ENCODE peak calls at places on chromosomes 11 and 22, in nine cellular contexts. B is RWPE1, I is fibroblast of lung, L is choroid plexus epithelial cell, T is nephron progenitor cell, R is AG09309, Z is Peyer's patch, F is fibroblast of mammary gland, M is NB4. U is an unnamed sample.

GRCh38 chr11:30458541-30458940 is 127.6 kb downstream of the MPPED2 start:
- DNase-seq in F (no peak), B (no peak), Z (no peak), T (no peak), M (no peak), L (no peak), R (no peak), I (no peak), U (no peak)

GRCh38 chr11:22807855-22808558 is 21.6 kb downstream of the SVIP start:
- DNase-seq in T (no peak), I (no peak), Z (no peak), M (no peak), F (no peak), L (peak), R (no peak), B (no peak), U (no peak)

GRCh38 chr22:26883393-26883792 is 226.0 kb downstream of the MIAT start:
- DNase-seq in Z (no peak), B (no peak), R (no peak), M (no peak), F (no peak), L (no peak), I (no peak), T (no peak), U (no peak)

GRCh38 chr22:37060801-37061610 is 9.5 kb downstream of the KCTD17 start:
- DNase-seq in B (no peak), Z (no peak), T (no peak), M (no peak), F (no peak), I (no peak), L (no peak), R (no peak), U (no peak)

GRCh38 chr22:44181033-44181911 is 547 bp downstream of the PARVG start:
- DNase-seq in R (no peak), I (peak), T (no peak), L (no peak), B (no peak), M (peak), F (no peak), Z (peak), U (peak)

GRCh38 chr11:63958013-63958412 is 16.4 kb upstream of the COX8A start:
- DNase-seq in L (no peak), I (no peak), T (no peak), M (no peak), B (no peak), F (no peak), Z (no peak), R (no peak), U (no peak)

GRCh38 chr11:122796128-122796717 is 42.1 kb upstream of the CRTAM start:
- DNase-seq in B (peak), Z (peak), T (peak), I (no peak), R (no peak), L (peak), M (peak), F (peak), U (peak)

GRCh38 chr11:69005183-69005630 is 7.8 kb downstream of the MRGPRF start:
- DNase-seq in L (no peak), F (no peak), Z (peak), R (no peak), B (no peak), M (no peak), I (no peak), T (no peak), U (no peak)

GRCh38 chr11:111941963-111942362 is 4.8 kb downstream of the DIXDC1 start:
- DNase-seq in R (no peak), L (no peak), I (no peak), Z (no peak), M (no peak), F (no peak), B (peak), T (no peak), U (no peak)

GRCh38 chr22:32660292-32660691 is 141.2 kb upstream of the TIMP3 start:
- DNase-seq in Z (peak), M (peak), L (peak), T (peak), I (peak), B (peak), F (peak), R (no peak), U (peak)

GRCh38 chr11:119157088-119157487 is 8.2 kb downstream of the ABCG4 start:
- DNase-seq in T (no peak), I (no peak), Z (no peak), R (no peak), B (no peak), M (peak), L (no peak), F (no peak), U (no peak)

GRCh38 chr22:35577799-35578659 is 37.4 kb downstream of the RASD2 start:
- DNase-seq in M (no peak), I (no peak), T (no peak), R (no peak), F (no peak), L (no peak), B (no peak), Z (no peak), U (no peak)

GRCh38 chr22:35835998-35836691 is 118.5 kb downstream of the APOL5 start:
- DNase-seq in I (peak), M (no peak), B (peak), L (peak), F (peak), Z (peak), R (peak), T (no peak), U (no peak)

GRCh38 chr11:12232819-12233601 is 122.6 kb downstream of the MICAL2 start:
- DNase-seq in T (no peak), F (peak), Z (no peak), L (peak), B (peak), M (no peak), R (peak), I (peak), U (no peak)

GRCh38 chr11:75815345-75815983 is 454 bp downstream of the UVRAG start:
- DNase-seq in T (peak), L (peak), Z (no peak), M (peak), I (peak), R (no peak), B (peak), F (peak), U (peak)

GRCh38 chr11:131934006-131934405 is 563.6 kb downstream of the NTM start:
- DNase-seq in M (no peak), I (no peak), Z (no peak), B (no peak), T (no peak), L (no peak), R (no peak), F (no peak), U (no peak)

GRCh38 chr11:73246303-73246702 is 25.8 kb upstream of the P2RY6 start:
- DNase-seq in F (no peak), Z (no peak), R (no peak), L (peak), I (no peak), T (no peak), M (no peak), B (no peak), U (no peak)

GRCh38 chr11:63375434-63375833 is 5.8 kb downstream of the SLC22A9 start:
- DNase-seq in Z (no peak), I (no peak), M (peak), F (no peak), L (no peak), R (no peak), T (no peak), B (no peak), U (no peak)

GRCh38 chr11:108117746-108118371 is 3.5 kb upstream of the ACAT1 start:
- DNase-seq in R (peak), Z (no peak), T (no peak), M (peak), B (peak), L (peak), F (peak), I (peak), U (no peak)

DNA sequence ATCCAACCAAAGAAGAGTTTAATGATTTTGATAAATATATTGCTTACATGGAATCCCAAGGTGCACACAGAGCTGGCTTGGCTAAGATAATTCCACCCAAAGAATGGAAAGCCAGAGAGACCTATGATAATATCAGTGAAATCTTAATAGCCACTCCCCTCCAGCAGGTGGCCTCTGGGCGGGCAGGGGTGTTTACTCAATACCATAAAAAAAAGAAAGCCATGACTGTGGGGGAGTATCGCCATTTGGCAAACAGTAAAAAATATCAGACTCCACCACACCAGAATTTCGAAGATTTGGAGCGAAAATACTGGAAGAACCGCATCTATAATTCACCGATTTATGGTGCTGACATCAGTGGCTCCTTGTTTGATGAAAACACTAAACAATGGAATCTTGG is 23.9 kb downstream of the KDM4D start:
- DNase-seq in R (no peak), L (no peak), B (no peak), M (no peak), T (no peak), Z (no peak), I (no peak), F (no peak), U (no peak)
- TF ChIP-seq CTCF in R (peak), L (peak), B (no peak), M (no peak), T (no peak), Z (no peak), I (peak), F (peak), U (no peak)

DNA sequence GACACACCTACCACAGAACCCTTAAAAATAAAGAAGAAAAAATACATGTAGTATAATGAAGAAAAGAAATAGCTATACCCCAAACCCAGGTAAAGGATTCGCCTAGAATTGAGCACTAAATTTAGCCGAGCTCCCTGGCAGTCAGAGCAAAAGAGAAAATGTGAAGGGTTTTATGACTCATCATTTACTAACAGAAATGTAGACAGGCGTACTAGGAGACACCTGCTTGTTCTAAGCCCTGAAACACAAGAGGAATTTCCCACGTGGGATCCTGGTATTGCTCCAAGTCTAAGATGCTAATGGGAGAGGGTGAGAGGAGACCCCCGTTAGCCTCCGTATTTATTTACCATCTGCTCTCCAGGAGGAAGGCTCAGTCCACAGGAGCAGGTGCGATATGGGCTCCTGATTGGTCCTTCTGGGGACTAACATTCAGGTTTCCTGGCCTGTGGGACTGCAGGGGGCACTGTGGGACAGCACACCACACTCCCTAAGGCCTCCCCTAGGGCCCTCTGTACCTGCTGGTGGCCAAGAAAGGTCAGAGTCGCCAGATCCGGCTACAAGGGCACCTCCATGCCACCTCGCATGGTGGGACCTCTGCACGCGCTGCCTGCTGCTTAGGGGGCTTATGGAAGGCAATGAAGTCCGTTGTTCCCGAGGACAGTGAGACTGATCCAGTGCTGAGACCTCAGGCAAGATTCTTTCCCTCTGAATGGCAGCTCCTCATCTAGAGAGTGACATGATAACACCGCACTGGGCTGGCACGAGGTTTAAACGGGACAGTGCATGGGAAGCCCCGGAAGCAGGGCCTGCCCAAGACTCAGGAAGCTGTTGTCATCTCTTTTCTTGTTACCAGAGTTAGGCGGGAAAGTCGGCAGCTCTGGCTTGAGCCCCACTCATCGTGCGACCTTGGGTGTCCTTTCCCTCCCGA is 25.8 kb downstream of the KCNC1 start:
- DNase-seq in T (peak), F (peak), M (peak), L (peak), R (no peak), I (peak), B (peak), Z (peak), U (no peak)
- TF ChIP-seq CTCF in T (peak), F (peak), M (peak), L (peak), R (peak), I (peak), B (peak), Z (no peak), U (no peak)

DNA sequence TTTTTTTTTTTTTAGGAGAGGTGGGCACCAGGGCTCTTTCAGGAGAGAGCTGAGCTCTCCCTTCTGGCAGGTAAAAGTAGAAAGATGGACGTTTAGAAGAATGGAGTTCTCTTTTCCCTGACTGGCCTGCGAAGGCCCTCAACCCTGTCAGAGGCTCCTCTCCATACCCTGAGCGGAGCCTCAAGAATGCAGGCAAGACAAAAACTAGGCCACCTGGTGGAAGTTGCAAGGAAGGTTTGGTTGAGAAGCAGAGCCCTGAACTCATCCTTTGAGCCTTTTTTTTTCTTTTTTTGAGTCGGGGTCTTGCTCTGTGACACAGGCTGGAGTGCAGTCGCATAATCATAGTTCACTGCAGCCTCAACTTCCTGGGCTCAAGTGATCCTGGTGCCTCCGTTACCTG is 1.4 kb downstream of the OTOG start:
- DNase-seq in Z (no peak), M (peak), F (no peak), B (no peak), I (no peak), T (no peak), L (no peak), R (no peak), U (no peak)
- TF ChIP-seq CTCF in Z (no peak), M (peak), F (no peak), B (no peak), I (no peak), T (no peak), L (peak), R (no peak), U (no peak)

GRCh38 chr11:115684135-115684534 is 179.9 kb upstream of the CADM1 start:
- DNase-seq in R (no peak), T (no peak), M (no peak), F (no peak), Z (no peak), L (no peak), I (no peak), B (no peak), U (no peak)
- TF ChIP-seq CTCF in R (no peak), T (no peak), M (no peak), F (no peak), Z (no peak), L (no peak), I (no peak), B (no peak), U (no peak)

DNA sequence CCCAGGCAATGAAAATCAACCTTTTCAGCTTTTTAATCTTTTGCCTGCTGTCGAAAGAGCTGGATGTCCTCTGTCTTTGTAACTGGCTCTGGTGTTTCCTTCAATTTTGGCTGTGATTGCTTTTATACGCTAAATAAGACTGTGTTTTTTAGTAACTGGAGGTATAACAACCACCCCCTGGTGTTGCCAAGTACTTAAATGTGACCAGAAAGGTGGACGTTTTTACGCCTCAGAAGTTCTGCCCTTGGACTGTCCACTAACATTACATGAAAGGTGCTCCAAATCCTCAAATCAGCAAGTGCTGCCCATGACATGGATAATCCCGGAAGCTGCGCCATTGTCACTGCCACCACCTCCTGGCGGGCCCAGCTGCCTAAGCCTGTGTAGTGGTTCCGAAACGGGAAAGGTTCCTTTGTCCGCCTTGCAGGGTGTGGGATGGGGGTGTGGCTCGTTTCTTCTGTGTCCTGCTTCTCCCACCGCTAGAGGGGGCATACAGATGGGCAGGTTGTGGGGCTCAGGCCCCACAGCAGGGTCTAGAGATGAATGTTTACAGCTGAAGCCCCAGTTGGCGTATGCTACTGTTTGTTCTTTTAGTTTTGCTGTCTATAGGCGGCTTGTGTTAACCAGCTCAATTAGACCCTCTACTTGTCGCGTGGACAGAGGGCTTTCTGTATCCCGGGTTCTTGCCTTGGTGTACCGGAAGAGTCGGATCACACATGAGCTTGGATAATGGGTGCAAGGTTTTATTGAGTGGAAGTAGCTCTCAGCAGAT is 82.2 kb upstream of the SEPTIN5 start:
- DNase-seq in M (peak), L (peak), T (peak), R (peak), F (peak), B (peak), I (peak), Z (peak), U (no peak)
- TF ChIP-seq CTCF in M (peak), L (peak), T (peak), R (peak), F (peak), B (peak), I (peak), Z (no peak), U (no peak)

GRCh38 chr11:67548555-67549110 is 25.4 kb upstream of the CABP2 start:
- DNase-seq in Z (no peak), B (no peak), T (no peak), R (no peak), M (no peak), I (no peak), F (no peak), L (no peak), U (no peak)
- TF ChIP-seq CTCF in Z (no peak), B (no peak), T (no peak), R (no peak), M (no peak), I (no peak), F (no peak), L (no peak), U (no peak)

GRCh38 chr11:125446279-125446678 is 49.8 kb downstream of the FEZ1 start:
- DNase-seq in L (no peak), T (no peak), M (no peak), B (no peak), I (no peak), F (no peak), R (no peak), Z (no peak), U (no peak)

GRCh38 chr11:125445731-125446130 is 50.3 kb downstream of the FEZ1 start:
- DNase-seq in B (no peak), R (no peak), L (no peak), Z (no peak), M (no peak), I (no peak), F (no peak), T (no peak), U (no peak)

GRCh38 chr11:125442946-125443345 is 53.1 kb downstream of the FEZ1 start:
- DNase-seq in B (no peak), L (no peak), Z (no peak), F (no peak), R (no peak), M (no peak), I (no peak), T (no peak), U (no peak)

GRCh38 chr11:125441648-125442410 is 54.2 kb downstream of the FEZ1 start:
- DNase-seq in F (no peak), I (no peak), M (no peak), L (no peak), T (no peak), B (no peak), R (no peak), Z (no peak), U (no peak)

GRCh38 chr11:125443767-125444311 is 52.2 kb downstream of the FEZ1 start:
- DNase-seq in M (no peak), Z (no peak), T (no peak), B (no peak), L (no peak), F (no peak), I (no peak), R (no peak), U (no peak)
- TF ChIP-seq CTCF in M (no peak), Z (no peak), T (no peak), B (no peak), L (no peak), F (no peak), I (no peak), R (no peak), U (no peak)

DNA sequence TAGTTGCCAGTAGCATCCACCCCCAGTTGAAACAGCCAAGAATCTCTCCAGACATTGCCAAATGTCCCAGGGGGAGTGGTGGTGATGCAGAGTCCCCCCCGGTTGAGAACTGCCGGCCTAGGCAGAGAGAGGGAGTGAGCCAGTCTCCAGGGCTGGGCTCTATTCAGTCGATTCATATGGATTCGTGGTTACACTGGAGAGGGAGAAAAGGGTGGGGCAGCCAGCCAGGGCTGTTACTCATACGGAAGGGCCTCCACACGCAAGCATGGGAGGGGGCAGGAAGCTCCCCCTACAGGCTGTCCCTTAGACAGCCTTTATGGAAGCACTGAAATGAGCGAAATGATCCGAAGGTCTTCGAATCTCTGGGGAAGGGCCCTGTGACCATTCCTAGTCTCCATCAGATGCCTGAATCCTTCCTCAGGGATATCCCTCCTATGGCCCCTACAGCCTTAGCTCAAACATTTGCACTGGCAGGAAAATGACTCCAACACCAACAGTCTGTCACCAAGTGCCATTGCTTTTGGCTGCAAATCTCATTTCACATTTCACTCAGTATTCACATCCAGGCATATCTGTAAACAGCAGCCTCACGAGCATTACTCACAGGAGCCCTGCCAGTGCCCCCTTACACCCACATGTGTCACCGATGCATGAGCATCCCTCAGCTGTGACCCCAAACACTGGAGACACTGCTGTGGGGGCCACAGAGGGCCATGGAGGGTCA is 18.4 kb upstream of the TLCD5 start:
- DNase-seq in T (no peak), L (peak), R (peak), M (peak), Z (peak), I (peak), B (peak), F (peak), U (no peak)
- TF ChIP-seq CTCF in T (peak), L (peak), R (peak), M (peak), Z (no peak), I (peak), B (no peak), F (peak), U (no peak)

U was measured in activated B cell treated with CpG ODN at 0.5 μM for 24 hours.